ENCODE peak calls at places on chromosome 22, in eight cellular contexts. One of them, this sample, is unnamed.

GRCh38 chr22:31929126-31929928 is 15.0 kb upstream of the YWHAH start:
- DNase-seq in amniotic epithelial cell: no peak
- DNase-seq in CD4-positive, alpha-beta T cell: no peak
- DNase-seq in activated CD4-positive, alpha-beta T cell treated with anti-CD3 and anti-CD28 coated beads, Interleukin-2, amount 10 ng/mL, durations not matched to agents 24 days and 14 days: no peak
- DNase-seq in WTC11: no peak
- DNase-seq in cardiac muscle cell: no peak
- DNase-seq in NCI-H1417: no peak
- DNase-seq in left kidney: peak
- DNase-seq in this sample: no peak

GRCh38 chr22:32822188-32822877 is 20.8 kb downstream of the TIMP3 start:
- DNase-seq in amniotic epithelial cell: no peak
- DNase-seq in CD4-positive, alpha-beta T cell: no peak
- DNase-seq in activated CD4-positive, alpha-beta T cell treated with anti-CD3 and anti-CD28 coated beads, Interleukin-2, amount 10 ng/mL, durations not matched to agents 24 days and 14 days: no peak
- DNase-seq in WTC11: no peak
- DNase-seq in cardiac muscle cell: no peak
- DNase-seq in NCI-H1417: no peak
- DNase-seq in left kidney: no peak
- DNase-seq in this sample: no peak

GRCh38 chr22:20520093-20520511 is 12.7 kb downstream of the MED15 start:
- DNase-seq in amniotic epithelial cell: peak
- DNase-seq in CD4-positive, alpha-beta T cell: no peak
- DNase-seq in activated CD4-positive, alpha-beta T cell treated with anti-CD3 and anti-CD28 coated beads, Interleukin-2, amount 10 ng/mL, durations not matched to agents 24 days and 14 days: no peak
- DNase-seq in WTC11: no peak
- DNase-seq in cardiac muscle cell: no peak
- DNase-seq in NCI-H1417: no peak
- DNase-seq in left kidney: no peak
- DNase-seq in this sample: no peak

GRCh38 chr22:49749885-49750510 is 77.7 kb downstream of the BRD1 start:
- DNase-seq in amniotic epithelial cell: no peak
- DNase-seq in CD4-positive, alpha-beta T cell: no peak
- DNase-seq in activated CD4-positive, alpha-beta T cell treated with anti-CD3 and anti-CD28 coated beads, Interleukin-2, amount 10 ng/mL, durations not matched to agents 24 days and 14 days: no peak
- DNase-seq in WTC11: no peak
- DNase-seq in cardiac muscle cell: no peak
- DNase-seq in NCI-H1417: no peak
- DNase-seq in left kidney: no peak
- DNase-seq in this sample: no peak

GRCh38 chr22:44204937-44205712 is 24.4 kb downstream of the PARVG start:
- DNase-seq in amniotic epithelial cell: no peak
- DNase-seq in CD4-positive, alpha-beta T cell: no peak
- DNase-seq in activated CD4-positive, alpha-beta T cell treated with anti-CD3 and anti-CD28 coated beads, Interleukin-2, amount 10 ng/mL, durations not matched to agents 24 days and 14 days: no peak
- DNase-seq in WTC11: peak
- DNase-seq in cardiac muscle cell: no peak
- DNase-seq in NCI-H1417: no peak
- DNase-seq in left kidney: no peak
- DNase-seq in this sample: no peak

GRCh38 chr22:37525073-37525745 is 6.0 kb upstream of the CARD10 start:
- DNase-seq in amniotic epithelial cell: peak
- DNase-seq in CD4-positive, alpha-beta T cell: no peak
- DNase-seq in activated CD4-positive, alpha-beta T cell treated with anti-CD3 and anti-CD28 coated beads, Interleukin-2, amount 10 ng/mL, durations not matched to agents 24 days and 14 days: no peak
- DNase-seq in WTC11: no peak
- DNase-seq in cardiac muscle cell: no peak
- DNase-seq in NCI-H1417: no peak
- DNase-seq in left kidney: no peak
- DNase-seq in this sample: no peak

GRCh38 chr22:23261900-23262450 is 81.7 kb downstream of the BCR start:
- DNase-seq in amniotic epithelial cell: no peak
- DNase-seq in CD4-positive, alpha-beta T cell: no peak
- DNase-seq in activated CD4-positive, alpha-beta T cell treated with anti-CD3 and anti-CD28 coated beads, Interleukin-2, amount 10 ng/mL, durations not matched to agents 24 days and 14 days: no peak
- DNase-seq in WTC11: no peak
- DNase-seq in cardiac muscle cell: no peak
- DNase-seq in NCI-H1417: no peak
- DNase-seq in left kidney: no peak
- DNase-seq in this sample: no peak

GRCh38 chr22:27918351-27919221 is 470 bp downstream of the PITPNB start:
- DNase-seq in amniotic epithelial cell: peak
- DNase-seq in CD4-positive, alpha-beta T cell: peak
- DNase-seq in activated CD4-positive, alpha-beta T cell treated with anti-CD3 and anti-CD28 coated beads, Interleukin-2, amount 10 ng/mL, durations not matched to agents 24 days and 14 days: peak
- DNase-seq in WTC11: peak
- DNase-seq in cardiac muscle cell: peak
- DNase-seq in NCI-H1417: peak
- DNase-seq in left kidney: peak
- DNase-seq in this sample: peak

GRCh38 chr22:18110194-18110943 is at the start of gene TUBA8:
- DNase-seq in amniotic epithelial cell: no peak
- DNase-seq in CD4-positive, alpha-beta T cell: no peak
- DNase-seq in activated CD4-positive, alpha-beta T cell treated with anti-CD3 and anti-CD28 coated beads, Interleukin-2, amount 10 ng/mL, durations not matched to agents 24 days and 14 days: peak
- DNase-seq in WTC11: peak
- DNase-seq in cardiac muscle cell: peak
- DNase-seq in NCI-H1417: peak
- DNase-seq in left kidney: peak
- DNase-seq in this sample: peak

This sample was measured in NCI-H345.